ENCODE peak calls at places on chromosomes 11 and 22, in eight cellular contexts. S is spleen, N is astrocyte of the cerebellum, J is lower lobe of right lung, H is BJ, Y is coronary artery, M is heart right ventricle, L is IMR-90. B is an unnamed sample.

GRCh38 chr22:41910599-41911291 is 4.1 kb downstream of the SHISA8 start:
- DNase-seq in S (no peak), M (peak; percentile 49), J (no peak), N (no peak), Y (no peak), H (no peak), L (no peak), B (no peak)

GRCh38 chr22:42642801-42643631 is 2.6 kb upstream of the ATP5MGL start:
- DNase-seq in N (no peak), M (no peak), Y (no peak), S (no peak), H (no peak), J (no peak), L (no peak), B (no peak)

GRCh38 chr11:45692808-45693453 is 27.5 kb upstream of the CHST1 start:
- DNase-seq in Y (no peak), S (peak; percentile 18), M (no peak), N (no peak), H (no peak), J (no peak), L (no peak), B (no peak)

GRCh38 chr22:29002603-29003002 is 59.0 kb downstream of the C22orf31 start:
- DNase-seq in N (no peak), J (no peak), M (peak; percentile 14), L (no peak), Y (no peak), S (no peak), H (no peak), B (no peak)

GRCh38 chr11:1765871-1766718 is 2.4 kb upstream of the CTSD start:
- DNase-seq in H (no peak), Y (no peak), M (no peak), L (no peak), J (no peak), N (no peak), S (peak; percentile 76), B (no peak)

GRCh38 chr22:22955866-22956535 is 68.4 kb downstream of the IGLL5 start:
- DNase-seq in H (no peak), L (peak; percentile 61), N (peak; percentile 39), M (peak; percentile 72), Y (peak; percentile 24), J (peak; percentile 62), S (no peak), B (peak; percentile 39)

GRCh38 chr11:19919050-19919561 is 206.5 kb downstream of the NAV2 start:
- DNase-seq in L (peak; percentile 98), N (peak; percentile 97), H (peak; percentile 98), J (peak; percentile 80), S (no peak), M (peak; percentile 29), Y (peak; percentile 88), B (peak; percentile 96)

GRCh38 chr11:10864688-10865087 is 6.8 kb upstream of the ZBED5 start:
- DNase-seq in S (no peak), N (no peak), L (peak; percentile 54), M (no peak), Y (no peak), J (no peak), H (no peak), B (no peak)

GRCh38 chr11:104653011-104653806 is 245.1 kb downstream of the CASP12 start:
- DNase-seq in Y (no peak), J (no peak), H (no peak), S (no peak), M (no peak), N (no peak), L (no peak), B (no peak)

GRCh38 chr11:13256216-13256615 is 21.4 kb upstream of the BMAL1 start:
- DNase-seq in Y (no peak), M (no peak), H (no peak), N (no peak), S (no peak), L (peak; percentile 41), J (no peak), B (no peak)

GRCh38 chr11:126246636-126247035 is 22.1 kb downstream of the SRPRA start:
- DNase-seq in L (peak; percentile 59), J (no peak), S (no peak), N (no peak), M (no peak), H (no peak), Y (no peak), B (no peak)

DNA sequence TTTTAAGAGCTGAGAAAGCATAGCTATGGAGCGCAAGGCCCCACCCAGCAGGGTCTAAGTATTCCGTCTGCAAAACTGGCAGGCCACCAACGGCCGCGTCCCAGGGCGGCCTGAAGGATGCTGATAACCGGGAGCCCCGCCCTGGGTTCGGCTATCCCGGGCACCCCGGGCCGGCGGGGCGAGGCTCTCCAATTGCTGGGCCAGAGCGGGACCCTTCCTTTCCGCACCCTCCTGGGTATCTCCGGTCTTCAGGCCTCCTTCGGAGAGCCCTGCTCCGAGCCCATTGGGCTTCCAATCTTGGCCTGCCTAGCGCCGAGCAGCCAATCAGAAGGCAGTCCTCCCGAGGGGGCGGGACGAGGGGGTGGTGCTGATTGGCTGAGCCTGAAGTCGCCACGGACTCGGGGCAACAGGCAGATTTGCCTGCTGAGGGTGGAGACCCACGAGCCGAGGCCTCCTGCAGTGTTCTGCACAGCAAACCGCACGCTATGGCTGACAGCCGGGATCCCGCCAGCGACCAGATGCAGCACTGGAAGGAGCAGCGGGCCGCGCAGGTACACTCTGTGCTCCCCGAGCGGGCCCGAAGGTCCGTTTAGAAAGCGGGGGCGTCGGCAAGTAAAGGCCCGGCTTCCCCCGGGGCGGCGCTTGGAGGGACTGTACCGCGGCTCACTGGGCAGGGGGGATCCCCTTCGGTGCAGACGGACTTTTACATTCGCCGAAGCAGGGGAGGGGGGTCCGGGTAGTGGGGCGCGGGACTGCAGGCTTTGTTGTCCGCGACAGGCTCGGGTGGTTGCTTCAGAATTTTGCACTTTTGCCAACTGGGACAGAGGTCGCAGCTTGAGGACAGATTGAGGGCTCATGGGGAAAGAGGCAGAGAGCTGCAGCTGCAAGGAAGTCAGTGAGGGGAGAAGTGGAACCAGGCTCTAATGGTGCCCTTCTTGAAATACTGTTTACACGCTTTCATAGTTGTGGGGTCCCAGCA is at the start of gene CAT:
- DNase-seq in J (peak; percentile 99), S (peak; percentile 98), H (peak; percentile 86), L (peak; percentile 97), Y (peak; percentile 99), N (peak; percentile 94), M (peak; percentile 98), B (peak; percentile 89)
- H3K4me3 ChIP-seq in J (peak within 1 kb of the TSS; percentile 76), S (peak within 1 kb of the TSS; percentile 94), H (peak within 1 kb of the TSS; percentile 69), L (peak within 1 kb of the TSS; percentile 89), Y (peak within 1 kb of the TSS; percentile 88), N (peak within 1 kb of the TSS; percentile 75), M (peak within 1 kb of the TSS; percentile 58), B (peak within 1 kb of the TSS; percentile 98)

DNA sequence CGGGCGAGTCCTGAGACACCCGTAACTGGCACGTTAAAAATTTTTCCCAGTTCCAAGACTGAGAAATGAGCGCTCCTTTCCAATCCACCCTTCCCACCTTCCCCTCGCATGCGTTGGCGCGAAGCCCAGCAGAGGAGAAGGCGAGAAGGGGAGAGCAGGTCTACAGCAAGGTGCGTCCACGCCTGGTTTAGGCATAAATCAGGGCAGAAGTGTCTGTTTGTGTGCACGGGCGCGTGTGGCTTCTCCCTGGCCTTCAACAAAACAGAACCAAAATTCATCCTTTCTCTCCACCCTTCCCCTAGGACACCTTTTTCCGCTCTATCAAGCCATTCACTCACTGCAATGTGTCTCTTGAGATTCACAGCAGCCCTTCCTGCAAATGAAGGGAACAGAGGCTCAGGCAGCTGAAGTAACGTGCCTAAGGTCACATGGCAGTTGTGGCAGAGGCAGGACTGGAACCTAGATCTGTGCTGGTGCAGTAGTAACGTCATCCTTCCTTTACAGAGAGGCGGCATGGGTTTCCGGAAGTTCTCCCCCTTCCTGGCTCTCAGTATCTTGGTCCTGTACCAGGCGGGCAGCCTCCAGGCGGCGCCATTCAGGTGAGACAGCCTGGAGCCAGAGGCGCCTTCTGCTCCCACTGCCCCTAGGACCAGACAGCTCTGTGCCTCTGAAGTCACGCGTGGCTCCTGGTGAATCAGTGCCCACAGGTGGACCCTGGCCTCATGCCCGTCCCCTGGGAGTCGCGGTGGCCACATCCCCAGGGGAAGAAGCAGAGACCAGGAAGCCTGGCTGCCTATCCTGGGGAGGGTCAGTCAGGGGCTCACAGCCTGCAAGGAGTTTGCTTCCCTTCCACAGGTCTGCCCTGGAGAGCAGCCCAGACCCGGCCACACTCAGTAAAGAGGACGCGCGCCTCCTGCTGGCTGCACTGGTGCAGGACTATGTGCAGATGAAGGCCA is 1.1 kb downstream of the CALCB start:
- DNase-seq in S (peak; percentile 93), J (peak; percentile 86), L (peak; percentile 51), M (peak; percentile 75), Y (no peak), H (no peak), N (peak; percentile 53), B (peak; percentile 7)
- H3K4me3 ChIP-seq in S (peak overlapping the region; percentile 14), J (peak overlapping the region; percentile 44), L (no peak overlapping the region), M (peak overlapping the region; percentile 12), Y (peak overlapping the region; percentile 57), H (no peak overlapping the region), N (peak overlapping the region; percentile 37), B (peak overlapping the region; percentile 3)

GRCh38 chr11:72466410-72466809 is 32.1 kb upstream of the CLPB start:
- DNase-seq in M (no peak), J (no peak), L (no peak), N (no peak), S (no peak), H (no peak), Y (no peak), B (no peak)

GRCh38 chr11:72470386-72470785 is 36.1 kb upstream of the CLPB start:
- DNase-seq in H (no peak), S (no peak), N (no peak), Y (no peak), M (no peak), L (no peak), J (no peak), B (no peak)

GRCh38 chr11:72475359-72475758 is 41.0 kb upstream of the CLPB start:
- DNase-seq in M (no peak), L (no peak), S (no peak), Y (no peak), H (no peak), N (no peak), J (no peak), B (no peak)

DNA sequence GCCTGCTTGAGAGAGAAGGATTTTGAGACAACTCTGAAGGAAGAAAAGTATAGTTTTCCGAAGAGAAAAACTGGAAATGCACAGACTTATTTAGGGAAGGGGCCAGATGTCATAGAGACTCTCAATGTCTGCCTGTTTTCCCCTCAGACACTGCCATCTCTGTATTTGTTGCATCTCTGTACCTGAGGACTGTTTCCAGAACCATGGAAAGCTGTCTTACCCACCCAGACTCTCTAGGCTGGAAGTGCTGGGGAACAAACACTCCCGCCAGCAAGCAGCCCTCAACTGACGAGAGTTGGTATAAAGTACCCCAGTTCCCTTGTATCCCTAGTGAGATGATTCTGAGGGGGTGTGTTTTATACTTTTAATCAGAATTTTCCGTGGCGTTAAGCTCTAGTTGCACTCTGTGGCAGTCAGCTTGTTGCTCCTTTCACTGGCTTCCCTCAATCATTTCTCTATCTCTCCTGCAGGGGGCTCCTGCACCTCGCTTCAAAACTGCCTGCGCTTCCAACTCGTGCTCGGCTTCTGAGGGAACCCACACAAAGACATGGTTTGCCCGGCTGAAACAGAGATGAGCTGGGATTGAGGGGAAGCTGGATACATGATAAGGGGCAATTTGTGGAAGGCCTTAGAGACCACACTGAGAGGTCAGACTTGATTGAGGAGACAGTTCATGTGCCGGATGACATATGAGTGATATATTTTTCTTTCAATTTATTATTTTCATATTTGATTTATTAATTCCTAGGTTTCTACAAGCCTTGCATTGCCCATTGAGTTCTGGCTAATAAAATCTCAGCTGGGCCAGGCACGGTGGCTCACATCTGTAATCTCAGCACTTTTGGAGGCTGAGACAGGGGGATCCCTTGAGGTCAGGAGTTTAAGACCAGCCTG is 36.9 kb upstream of the CLPB start:
- DNase-seq in H (peak; percentile 12), J (peak; percentile 72), M (peak; percentile 59), N (peak; percentile 33), L (peak; percentile 62), S (peak; percentile 78), Y (no peak), B (peak; percentile 34)
- H3K4me3 ChIP-seq in H (no peak overlapping the region), J (no peak overlapping the region), M (no peak overlapping the region), N (no peak overlapping the region), L (no peak overlapping the region), S (no peak overlapping the region), Y (peak overlapping the region; percentile 22), B (no peak overlapping the region)

GRCh38 chr11:64803846-64804345 is 882 bp upstream of the MAP4K2 start:
- DNase-seq in L (no peak), Y (no peak), M (no peak), J (no peak), H (no peak), N (no peak), S (no peak), B (no peak)
- H3K4me3 ChIP-seq in L (peak overlapping the region; percentile 64), Y (peak overlapping the region; percentile 89), M (peak overlapping the region; percentile 56), J (peak overlapping the region; percentile 78), H (peak overlapping the region; percentile 52), N (peak overlapping the region; percentile 74), S (peak overlapping the region; percentile 55), B (peak overlapping the region; percentile 53)

B was measured in AG09309.